ENCODE peak calls at places on chromosomes 2 and 18, in four cellular contexts. N is aorta, J is fibroblast of lung, C is ovary. F is an unnamed sample.

GRCh38 chr18:79070486-79070885 is 1.3 kb downstream of the ATP9B start:
- DNase-seq in C (no peak), N (no peak), J (no peak), F (no peak)

GRCh38 chr2:29295843-29296242 is 180.6 kb downstream of the CLIP4 start:
- DNase-seq in J (peak; percentile 25), C (no peak), N (no peak), F (no peak)

GRCh38 chr2:46146866-46147502 is 150.2 kb upstream of the EPAS1 start:
- DNase-seq in C (no peak), J (no peak), N (no peak), F (no peak)

GRCh38 chr2:213627835-213628234 is 343.6 kb downstream of the SPAG16 start:
- DNase-seq in J (peak; percentile 1), C (no peak), N (no peak), F (no peak)

GRCh38 chr18:5868218-5868904 is 27.0 kb downstream of the TMEM200C start:
- DNase-seq in N (peak; percentile 53), J (peak; percentile 76), C (peak; percentile 59), F (peak; percentile 84)

GRCh38 chr2:162344617-162344950 is 652 bp downstream of the GCA start:
- DNase-seq in J (no peak), N (no peak), C (no peak), F (no peak)

GRCh38 chr2:19362652-19363473 is 4.4 kb upstream of the OSR1 start:
- DNase-seq in N (peak; percentile 86), J (peak; percentile 71), C (peak; percentile 81), F (no peak)

GRCh38 chr18:26819046-26819445 is 46.5 kb downstream of the AQP4 start:
- DNase-seq in N (no peak), J (no peak), C (no peak), F (no peak)

GRCh38 chr2:144470819-144471218 is 49.1 kb downstream of the ZEB2 start:
- DNase-seq in J (peak; percentile 47), C (no peak), N (no peak), F (no peak)

GRCh38 chr2:204012081-204012653 is 75.6 kb downstream of the ICOS start:
- DNase-seq in N (no peak), C (no peak), J (no peak), F (no peak)

GRCh38 chr2:234015861-234016260 is 34.6 kb upstream of the SPP2 start:
- DNase-seq in C (no peak), J (no peak), N (no peak), F (no peak)

GRCh38 chr2:97845818-97846217 is 132.4 kb downstream of the ZAP70 start:
- DNase-seq in J (no peak), N (no peak), C (no peak), F (no peak)

GRCh38 chr18:21163647-21164625 is 52.3 kb upstream of the ROCK1 start:
- DNase-seq in C (no peak), J (peak; percentile 89), N (no peak), F (no peak)

DNA sequence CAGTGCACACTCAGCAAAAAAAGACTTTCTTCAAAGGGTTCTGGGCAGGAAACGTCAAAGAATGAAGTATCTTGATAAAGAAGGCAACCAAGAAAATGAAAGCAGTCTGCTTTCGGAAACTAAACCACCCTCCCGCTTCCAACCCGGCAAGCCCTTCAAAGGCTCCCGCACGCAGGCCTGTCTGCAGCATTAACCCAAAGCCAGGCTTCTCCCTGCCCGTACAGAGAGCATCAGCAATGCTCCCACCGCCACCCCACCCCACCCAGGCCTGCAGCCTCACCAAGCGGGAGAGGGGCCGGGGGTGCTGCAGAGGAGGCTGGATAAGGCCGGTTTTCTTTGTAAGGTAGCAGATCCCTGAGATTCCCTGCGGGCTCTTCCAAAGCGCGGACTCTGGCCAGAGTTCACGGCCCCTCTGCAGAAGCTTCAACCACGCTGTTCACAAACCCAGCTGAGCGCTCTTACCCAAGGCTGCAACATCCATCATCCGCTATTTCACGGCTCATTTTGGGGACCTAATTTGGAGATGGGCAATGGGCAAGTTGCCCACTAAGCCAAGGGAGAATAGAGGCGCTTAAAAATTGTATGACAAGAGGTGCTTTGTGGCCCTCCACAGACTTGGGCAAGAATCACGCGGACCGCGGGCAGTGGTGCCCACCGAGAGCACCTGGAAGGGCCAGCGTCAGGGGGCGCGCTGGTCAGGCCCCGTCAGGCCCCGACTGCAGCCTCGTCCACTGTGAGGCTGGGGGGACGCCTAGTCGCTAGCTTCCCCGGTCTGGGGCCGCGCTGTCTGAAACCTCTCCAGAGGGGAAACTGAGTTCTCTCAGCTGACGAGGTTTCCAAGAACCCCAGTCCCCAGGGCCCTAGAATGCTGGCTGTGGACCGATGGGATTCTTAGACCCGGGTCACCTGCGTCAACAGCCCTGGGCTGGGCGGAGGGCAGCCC is 225.4 kb upstream of the ID2 start:
- DNase-seq in C (no peak), N (no peak), J (no peak), F (no peak)
- H3K4me3 ChIP-seq in C (no peak overlapping the region), N (no peak overlapping the region), J (no peak overlapping the region), F (no peak overlapping the region)

DNA sequence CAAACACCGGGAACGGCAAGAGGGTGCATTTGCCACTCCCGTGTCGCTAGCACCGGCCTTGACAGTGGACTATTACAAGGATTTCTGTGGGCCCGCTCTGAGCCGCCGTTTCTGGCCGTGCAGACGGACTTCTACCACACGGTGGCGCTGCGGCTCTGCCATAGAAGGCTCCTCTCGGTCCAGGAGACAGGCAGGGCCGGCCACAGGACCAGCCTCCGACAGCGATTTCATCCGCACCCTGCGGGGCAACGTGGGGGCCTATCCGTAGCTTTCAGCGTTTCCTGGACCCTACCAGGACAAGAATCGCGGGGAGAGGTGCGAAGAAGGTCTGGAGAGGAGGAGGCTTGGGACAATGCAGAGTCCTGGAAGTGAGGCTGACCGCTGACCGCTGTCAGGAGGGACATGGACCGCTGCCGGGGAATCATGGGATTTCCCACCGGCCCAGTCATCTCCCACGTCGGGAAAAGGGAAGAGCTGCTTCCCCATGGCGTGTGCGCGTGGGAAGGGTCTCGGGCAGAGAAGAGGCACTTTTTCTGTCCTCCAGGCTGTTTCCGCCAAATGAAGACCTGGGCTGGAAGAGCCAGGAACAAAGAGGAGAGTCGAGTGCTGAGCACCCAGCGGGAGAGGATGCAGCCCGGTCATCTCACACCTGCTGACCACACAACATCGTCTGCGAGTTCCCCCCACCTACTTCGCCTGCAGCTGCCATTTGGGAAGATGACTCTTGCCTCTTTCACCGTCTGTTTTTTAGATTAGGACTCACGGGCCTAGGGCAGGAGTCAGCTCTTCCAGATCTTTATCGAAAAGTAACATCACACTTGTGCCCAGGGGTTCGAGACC is 35.5 kb upstream of the HAAO start:
- DNase-seq in C (peak; percentile 91), J (peak; percentile 67), N (peak; percentile 94), F (peak; percentile 68)
- H3K27ac ChIP-seq in C (no peak overlapping the region), J (no peak overlapping the region), N (no peak overlapping the region), F (no peak overlapping the region)

GRCh38 chr2:86035883-86036789 is 69.5 kb downstream of the POLR1A start:
- DNase-seq in J (peak; percentile 87), C (peak; percentile 84), N (peak; percentile 89), F (no peak)
- H3K4me3 ChIP-seq in J (no peak overlapping the region), C (no peak overlapping the region), N (no peak overlapping the region), F (no peak overlapping the region)

GRCh38 chr2:219537657-219538487 is 5.7 kb downstream of the CHPF start:
- DNase-seq in J (no peak), N (no peak), C (no peak), F (no peak)
- H3K27ac ChIP-seq in J (no peak overlapping the region), N (no peak overlapping the region), C (peak overlapping the region; percentile 38), F (no peak overlapping the region)

GRCh38 chr18:37483984-37484892 is 81.4 kb downstream of the CELF4 start:
- DNase-seq in N (no peak), C (no peak), J (no peak), F (no peak)
- H3K4me3 ChIP-seq in N (no peak overlapping the region), C (no peak overlapping the region), J (no peak overlapping the region), F (no peak overlapping the region)

GRCh38 chr18:42112657-42113420 is 157.8 kb downstream of the PIK3C3 start:
- DNase-seq in N (no peak), J (peak; percentile 4), C (no peak), F (no peak)
- H3K27ac ChIP-seq in N (no peak overlapping the region), J (no peak overlapping the region), C (no peak overlapping the region), F (no peak overlapping the region)

GRCh38 chr2:9771481-9772017 is 71.7 kb upstream of the TAF1B start:
- DNase-seq in C (no peak), J (peak; percentile 68), N (no peak), F (no peak)
- H3K4me3 ChIP-seq in C (no peak overlapping the region), J (no peak overlapping the region), N (no peak overlapping the region), F (no peak overlapping the region)

GRCh38 chr18:55398858-55399257 is 189.1 kb downstream of the TCF4 start:
- DNase-seq in C (no peak), J (no peak), N (no peak), F (no peak)

GRCh38 chr18:55400590-55401274 is 187.3 kb downstream of the TCF4 start:
- DNase-seq in J (peak; percentile 49), C (no peak), N (no peak), F (no peak)

GRCh38 chr18:55396979-55397378 is 191.0 kb downstream of the TCF4 start:
- DNase-seq in N (no peak), J (peak; percentile 50), C (no peak), F (no peak)

GRCh38 chr18:55395811-55396210 is 192.2 kb downstream of the TCF4 start:
- DNase-seq in C (no peak), J (no peak), N (no peak), F (no peak)

GRCh38 chr18:55396267-55396905 is 191.6 kb downstream of the TCF4 start:
- DNase-seq in C (no peak), N (no peak), J (no peak), F (no peak)
- H3K27ac ChIP-seq in C (no peak overlapping the region), N (no peak overlapping the region), J (no peak overlapping the region), F (no peak overlapping the region)